ENCODE peak calls at places on chromosomes 5 and 9, in ten cellular contexts. B, Q, S, X, R, C, I, L, P and G are unnamed samples.

GRCh38 chr5:78586251-78586650 is 62.3 kb downstream of the LHFPL2 start:
- DNase-seq in B (no peak), L (no peak), X (peak), Q (no peak), I (no peak), R (no peak), S (no peak), C (no peak), P (no peak), G (no peak)

GRCh38 chr9:106799146-106799545 is 63.8 kb upstream of the ZNF462 start:
- DNase-seq in S (no peak), P (no peak), X (no peak), C (no peak), I (no peak), R (no peak), L (no peak), Q (no peak), B (no peak), G (peak)

GRCh38 chr9:129346046-129346445 is 168.0 kb upstream of the IER5L start:
- DNase-seq in Q (no peak), P (no peak), B (no peak), L (no peak), S (no peak), C (no peak), R (no peak), X (no peak), I (no peak), G (no peak)

GRCh38 chr5:36459191-36460135 is 146.9 kb upstream of the SLC1A3 start:
- DNase-seq in R (no peak), I (no peak), P (no peak), C (peak), L (no peak), S (peak), B (no peak), X (peak), Q (no peak), G (peak)

GRCh38 chr5:76607353-76607871 is 15.8 kb downstream of the F2RL2 start:
- DNase-seq in B (no peak), S (no peak), L (no peak), C (no peak), P (no peak), Q (no peak), R (no peak), X (no peak), I (no peak), G (peak)

GRCh38 chr9:249025-249424 is 34.4 kb downstream of the DOCK8 start:
- DNase-seq in X (no peak), Q (no peak), C (no peak), S (no peak), B (no peak), L (no peak), R (no peak), I (no peak), P (no peak), G (no peak)

GRCh38 chr9:124869466-124869985 is 7.6 kb downstream of the ARPC5L start:
- DNase-seq in S (no peak), B (peak), L (no peak), P (no peak), I (peak), R (peak), X (peak), C (no peak), Q (no peak), G (no peak)

GRCh38 chr5:172065431-172066065 is 59.1 kb upstream of the FBXW11 start:
- DNase-seq in C (no peak), Q (no peak), B (no peak), I (no peak), P (peak), X (no peak), R (no peak), S (no peak), L (no peak), G (no peak)

GRCh38 chr5:150946351-150946905 is 41.6 kb upstream of the ZNF300 start:
- DNase-seq in L (peak), I (peak), P (peak), C (no peak), R (peak), Q (peak), S (no peak), X (no peak), B (peak), G (no peak)

GRCh38 chr5:133421394-133421793 is 190.9 kb downstream of the FSTL4 start:
- DNase-seq in X (no peak), C (no peak), P (peak), R (no peak), S (no peak), L (no peak), I (no peak), Q (no peak), B (no peak), G (peak)

GRCh38 chr9:81456431-81456970 is 232.8 kb downstream of the TLE1 start:
- DNase-seq in R (no peak), S (no peak), C (no peak), P (no peak), L (no peak), Q (no peak), X (no peak), I (no peak), B (no peak), G (no peak)

GRCh38 chr9:97179616-97180015 is 127.8 kb upstream of the CCDC180 start:
- DNase-seq in X (no peak), B (no peak), C (no peak), L (no peak), S (no peak), Q (no peak), P (no peak), I (no peak), R (no peak), G (no peak)

GRCh38 chr5:138901716-138902115 is 26.6 kb upstream of the LRRTM2 start:
- DNase-seq in P (no peak), B (no peak), I (no peak), S (no peak), X (no peak), L (no peak), Q (no peak), C (no peak), R (no peak), G (no peak)

GRCh38 chr5:90221947-90222346 is 187.6 kb downstream of the CETN3 start:
- DNase-seq in I (no peak), X (no peak), P (no peak), R (no peak), Q (no peak), L (no peak), S (no peak), C (no peak), B (no peak), G (no peak)

GRCh38 chr5:124866355-124867063 is 120.1 kb upstream of the ZNF608 start:
- DNase-seq in S (no peak), X (no peak), I (no peak), Q (no peak), P (no peak), B (no peak), R (no peak), C (no peak), L (no peak), G (no peak)

GRCh38 chr5:122434120-122434519 is 122.1 kb downstream of the SNCAIP start:
- DNase-seq in X (no peak), S (no peak), L (no peak), Q (peak), R (no peak), I (no peak), B (no peak), P (no peak), C (no peak), G (no peak)

GRCh38 chr9:20297646-20298084 is 324.6 kb downstream of the MLLT3 start:
- DNase-seq in S (no peak), B (no peak), I (no peak), L (peak), C (no peak), Q (no peak), P (no peak), R (peak), X (no peak), G (no peak)

GRCh38 chr5:80246995-80247729 is 8.7 kb downstream of the SERINC5 start:
- DNase-seq in C (peak), I (peak), Q (peak), B (no peak), P (no peak), R (peak), L (peak), S (peak), X (no peak), G (peak)

GRCh38 chr5:132481243-132482211 is 9.0 kb downstream of the IRF1 start:
- DNase-seq in I (no peak), X (no peak), S (no peak), Q (no peak), B (no peak), P (no peak), C (no peak), R (no peak), L (peak), G (no peak)

GRCh38 chr5:1784197-1785050 is 15.2 kb downstream of the MRPL36 start:
- DNase-seq in P (no peak), S (no peak), X (no peak), I (no peak), B (no peak), C (no peak), L (peak), R (no peak), Q (no peak), G (no peak)

GRCh38 chr5:172477466-172477865 is 23.1 kb upstream of the SH3PXD2B start:
- DNase-seq in P (no peak), Q (no peak), L (peak), R (no peak), B (no peak), I (no peak), X (no peak), S (no peak), C (no peak), G (peak)

GRCh38 chr9:18457498-18457897 is 16.5 kb upstream of the ADAMTSL1 start:
- DNase-seq in X (no peak), Q (no peak), R (no peak), I (no peak), C (no peak), B (no peak), P (no peak), L (no peak), S (no peak), G (no peak)

GRCh38 chr5:81788271-81788670 is 37.4 kb upstream of the SSBP2 start:
- DNase-seq in C (no peak), S (no peak), I (no peak), R (no peak), Q (no peak), B (no peak), P (no peak), L (no peak), X (no peak), G (no peak)

GRCh38 chr5:67243349-67243748 is 46.8 kb upstream of the CD180 start:
- DNase-seq in Q (no peak), R (no peak), I (no peak), B (no peak), L (no peak), C (no peak), S (no peak), P (no peak), X (no peak), G (no peak)

GRCh38 chr5:140262839-140263238 is 40.1 kb downstream of the PFDN1 start:
- DNase-seq in P (no peak), R (no peak), C (no peak), S (no peak), I (no peak), B (no peak), L (no peak), Q (no peak), X (no peak), G (no peak)

GRCh38 chr5:123545506-123545905 is 33.5 kb downstream of the CSNK1G3 start:
- DNase-seq in I (no peak), R (peak), P (no peak), C (no peak), L (no peak), X (no peak), B (no peak), Q (no peak), S (no peak), G (peak)

GRCh38 chr5:97162045-97162444 is 19.6 kb upstream of the LIX1 start:
- DNase-seq in Q (peak), R (peak), C (peak), B (no peak), I (peak), P (peak), S (peak), L (peak), X (peak), G (peak)

GRCh38 chr9:7760014-7760415 is 39.6 kb downstream of the DMAC1 start:
- DNase-seq in Q (no peak), B (no peak), R (no peak), I (no peak), C (no peak), P (no peak), X (no peak), L (no peak), S (no peak), G (no peak)

DNA sequence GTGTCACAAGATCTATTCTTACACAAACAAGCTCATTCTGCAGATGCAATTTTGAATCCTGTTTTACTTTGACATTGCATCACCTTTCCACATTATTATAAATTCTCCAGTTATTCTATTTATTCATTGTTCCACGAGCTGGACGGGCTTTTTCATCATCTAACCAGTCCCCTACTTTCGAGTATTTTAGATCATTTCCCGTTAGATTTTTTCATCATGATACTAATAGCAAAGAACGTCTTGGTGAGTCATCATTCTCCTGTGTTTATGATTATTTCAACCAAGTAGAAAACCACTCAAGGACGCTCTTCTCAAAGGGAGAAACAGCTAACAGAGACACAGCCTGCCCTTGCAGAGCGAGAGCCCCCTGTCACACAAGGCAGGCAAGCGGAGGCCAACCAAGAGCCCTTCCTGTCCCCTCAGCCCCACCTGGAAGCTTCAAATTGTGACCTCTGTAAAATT is 15.1 kb downstream of the BBLN start:
- DNase-seq in I (no peak), X (no peak), Q (no peak), S (no peak), C (no peak), L (no peak), P (no peak), R (no peak), B (no peak), G (no peak)
- H3K27ac ChIP-seq in I (no peak), X (no peak), Q (no peak), S (no peak), C (no peak), L (peak), P (no peak), R (peak), B (no peak), G (no peak)

DNA sequence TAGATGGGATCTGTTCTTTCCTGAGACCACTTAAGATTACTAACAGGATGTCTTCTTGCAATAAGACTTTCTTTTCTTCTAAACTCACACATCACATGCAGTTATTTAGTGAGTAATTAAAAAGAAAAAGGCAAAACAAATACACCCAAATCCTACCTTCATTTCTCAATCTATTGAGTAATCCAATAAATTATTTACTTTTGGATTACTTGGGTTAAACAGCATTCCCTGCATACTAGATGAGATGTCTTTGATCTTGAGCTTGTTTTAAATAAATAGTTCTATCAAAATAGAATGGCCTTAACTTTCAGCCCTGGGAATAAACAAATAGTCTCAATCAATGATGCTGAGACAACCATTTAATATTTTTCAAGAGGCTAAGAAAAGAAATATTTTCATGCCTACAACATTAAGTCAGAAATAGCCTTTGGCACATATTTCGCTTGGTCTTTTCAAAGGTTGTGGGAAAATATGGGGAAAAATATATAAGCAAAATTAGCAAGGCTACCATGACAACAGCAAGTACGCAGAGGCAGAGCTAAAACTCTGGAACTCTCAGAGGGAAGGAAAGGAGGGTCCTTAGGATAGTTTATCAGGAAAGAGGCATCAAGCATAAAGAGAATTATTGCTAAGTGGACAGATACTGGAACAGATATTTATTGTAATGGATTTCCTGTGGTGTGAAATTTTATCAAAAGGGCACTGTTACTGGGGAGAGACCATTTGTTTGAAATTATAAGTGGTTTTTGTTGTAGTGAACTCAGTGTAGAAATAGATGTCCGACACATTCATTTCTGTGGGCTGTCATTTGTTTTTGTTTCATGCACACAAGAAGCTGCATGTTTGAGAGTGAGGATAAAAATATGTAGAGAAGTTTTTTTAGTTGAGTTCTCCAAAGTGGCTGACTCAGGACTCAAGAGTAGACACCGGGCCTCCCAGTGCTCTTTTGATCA is 70.2 kb upstream of the CDH6 start:
- DNase-seq in Q (no peak), R (no peak), X (no peak), C (no peak), P (no peak), B (no peak), S (no peak), L (no peak), I (no peak), G (no peak)
- TF ChIP-seq POLR2AphosphoS5 in Q (no peak), R (no peak), X (no peak), C (no peak), P (no peak), B (no peak), S (no peak), L (no peak), I (no peak), G (no peak)

GRCh38 chr9:35603986-35604577 is 980 bp upstream of the TESK1 start:
- DNase-seq in S (peak), P (peak), I (peak), C (peak), Q (peak), B (peak), X (peak), L (peak), R (peak), G (peak)
- TF ChIP-seq CTCF in S (peak), P (peak), I (peak), C (no peak), Q (peak), B (peak), X (peak), L (peak), R (peak), G (peak)

GRCh38 chr9:116425244-116425643 is 261.9 kb upstream of the TRIM32 start:
- DNase-seq in X (no peak), Q (no peak), L (no peak), P (no peak), R (no peak), I (no peak), B (no peak), S (no peak), C (no peak), G (no peak)
- H3K27ac ChIP-seq in X (no peak), Q (no peak), L (no peak), P (no peak), R (no peak), I (no peak), B (no peak), S (no peak), C (no peak), G (no peak)